ENCODE peak calls at places on chromosomes 13 and 19, in ten cellular contexts. One of them, this sample, is unnamed.

GRCh38 chr19:50820086-50820485 is 3.5 kb downstream of the KLK1 start:
- DNase-seq in testis: no peak
- DNase-seq in heart left ventricle: no peak
- DNase-seq in SW 1271: no peak
- DNase-seq in BE2C: no peak
- DNase-seq in NAMALWA: peak; percentile 43
- DNase-seq in stimulated activated CD4-positive, alpha-beta T cell treated with anti-CD3 and anti-CD28 coated beads, Interleukin-2, amount 100 ng/mL, for 48 hours: no peak
- DNase-seq in activated naive CD4-positive, alpha-beta T cell treated with anti-CD3 and anti-CD28 coated beads, Interleukin-2, amount 50 U/mL, for 72 hours: no peak
- DNase-seq in activated CD4-positive, alpha-beta T cell treated with anti-CD3 and anti-CD28 coated beads, Interleukin-2, amount 10 ng/mL, durations not matched to agents 7 days and 5 days: no peak
- DNase-seq in non-pigmented ciliary epithelial cell: no peak
- DNase-seq in this sample: no peak

GRCh38 chr19:22528956-22529355 is 105.2 kb upstream of the ZNF492 start:
- DNase-seq in testis: no peak
- DNase-seq in heart left ventricle: no peak
- DNase-seq in SW 1271: no peak
- DNase-seq in BE2C: no peak
- DNase-seq in NAMALWA: no peak
- DNase-seq in stimulated activated CD4-positive, alpha-beta T cell treated with anti-CD3 and anti-CD28 coated beads, Interleukin-2, amount 100 ng/mL, for 48 hours: no peak
- DNase-seq in activated naive CD4-positive, alpha-beta T cell treated with anti-CD3 and anti-CD28 coated beads, Interleukin-2, amount 50 U/mL, for 72 hours: no peak
- DNase-seq in activated CD4-positive, alpha-beta T cell treated with anti-CD3 and anti-CD28 coated beads, Interleukin-2, amount 10 ng/mL, durations not matched to agents 7 days and 5 days: no peak
- DNase-seq in non-pigmented ciliary epithelial cell: no peak
- DNase-seq in this sample: no peak

GRCh38 chr19:38975214-38975860 is at the start of gene FBXO17:
- DNase-seq in testis: peak; percentile 49
- DNase-seq in heart left ventricle: peak; percentile 60
- DNase-seq in SW 1271: no peak
- DNase-seq in BE2C: peak; percentile 72
- DNase-seq in NAMALWA: no peak
- DNase-seq in stimulated activated CD4-positive, alpha-beta T cell treated with anti-CD3 and anti-CD28 coated beads, Interleukin-2, amount 100 ng/mL, for 48 hours: no peak
- DNase-seq in activated naive CD4-positive, alpha-beta T cell treated with anti-CD3 and anti-CD28 coated beads, Interleukin-2, amount 50 U/mL, for 72 hours: no peak
- DNase-seq in activated CD4-positive, alpha-beta T cell treated with anti-CD3 and anti-CD28 coated beads, Interleukin-2, amount 10 ng/mL, durations not matched to agents 7 days and 5 days: no peak
- DNase-seq in non-pigmented ciliary epithelial cell: no peak
- DNase-seq in this sample: no peak

GRCh38 chr19:50536662-50537305 is 23.1 kb upstream of the ASPDH start:
- DNase-seq in testis: no peak
- DNase-seq in heart left ventricle: no peak
- DNase-seq in SW 1271: no peak
- DNase-seq in BE2C: no peak
- DNase-seq in NAMALWA: no peak
- DNase-seq in stimulated activated CD4-positive, alpha-beta T cell treated with anti-CD3 and anti-CD28 coated beads, Interleukin-2, amount 100 ng/mL, for 48 hours: no peak
- DNase-seq in activated naive CD4-positive, alpha-beta T cell treated with anti-CD3 and anti-CD28 coated beads, Interleukin-2, amount 50 U/mL, for 72 hours: no peak
- DNase-seq in activated CD4-positive, alpha-beta T cell treated with anti-CD3 and anti-CD28 coated beads, Interleukin-2, amount 10 ng/mL, durations not matched to agents 7 days and 5 days: no peak
- DNase-seq in non-pigmented ciliary epithelial cell: no peak
- DNase-seq in this sample: no peak

GRCh38 chr13:96984061-96984508 is 10.2 kb downstream of the OXGR1 start:
- DNase-seq in testis: peak; percentile 38
- DNase-seq in heart left ventricle: peak; percentile 33
- DNase-seq in SW 1271: no peak
- DNase-seq in BE2C: peak; percentile 29
- DNase-seq in NAMALWA: no peak
- DNase-seq in stimulated activated CD4-positive, alpha-beta T cell treated with anti-CD3 and anti-CD28 coated beads, Interleukin-2, amount 100 ng/mL, for 48 hours: no peak
- DNase-seq in activated naive CD4-positive, alpha-beta T cell treated with anti-CD3 and anti-CD28 coated beads, Interleukin-2, amount 50 U/mL, for 72 hours: no peak
- DNase-seq in activated CD4-positive, alpha-beta T cell treated with anti-CD3 and anti-CD28 coated beads, Interleukin-2, amount 10 ng/mL, durations not matched to agents 7 days and 5 days: no peak
- DNase-seq in non-pigmented ciliary epithelial cell: no peak
- DNase-seq in this sample: peak; percentile 18

GRCh38 chr13:41361501-41361900 is 50.4 kb downstream of the NAA16 start:
- DNase-seq in testis: no peak
- DNase-seq in heart left ventricle: no peak
- DNase-seq in SW 1271: no peak
- DNase-seq in BE2C: no peak
- DNase-seq in NAMALWA: no peak
- DNase-seq in stimulated activated CD4-positive, alpha-beta T cell treated with anti-CD3 and anti-CD28 coated beads, Interleukin-2, amount 100 ng/mL, for 48 hours: no peak
- DNase-seq in activated naive CD4-positive, alpha-beta T cell treated with anti-CD3 and anti-CD28 coated beads, Interleukin-2, amount 50 U/mL, for 72 hours: no peak
- DNase-seq in activated CD4-positive, alpha-beta T cell treated with anti-CD3 and anti-CD28 coated beads, Interleukin-2, amount 10 ng/mL, durations not matched to agents 7 days and 5 days: no peak
- DNase-seq in non-pigmented ciliary epithelial cell: no peak
- DNase-seq in this sample: no peak

GRCh38 chr13:28318418-28318995 is 176.4 kb downstream of the FLT1 start:
- DNase-seq in testis: peak; percentile 42
- DNase-seq in heart left ventricle: no peak
- DNase-seq in SW 1271: no peak
- DNase-seq in BE2C: no peak
- DNase-seq in NAMALWA: no peak
- DNase-seq in stimulated activated CD4-positive, alpha-beta T cell treated with anti-CD3 and anti-CD28 coated beads, Interleukin-2, amount 100 ng/mL, for 48 hours: no peak
- DNase-seq in activated naive CD4-positive, alpha-beta T cell treated with anti-CD3 and anti-CD28 coated beads, Interleukin-2, amount 50 U/mL, for 72 hours: no peak
- DNase-seq in activated CD4-positive, alpha-beta T cell treated with anti-CD3 and anti-CD28 coated beads, Interleukin-2, amount 10 ng/mL, durations not matched to agents 7 days and 5 days: no peak
- DNase-seq in non-pigmented ciliary epithelial cell: no peak
- DNase-seq in this sample: no peak

GRCh38 chr19:48868196-48868886 is at the start of gene PLEKHA4:
- DNase-seq in testis: peak; percentile 76
- DNase-seq in heart left ventricle: peak; percentile 84
- DNase-seq in SW 1271: no peak
- DNase-seq in BE2C: peak; percentile 53
- DNase-seq in NAMALWA: peak; percentile 21
- DNase-seq in stimulated activated CD4-positive, alpha-beta T cell treated with anti-CD3 and anti-CD28 coated beads, Interleukin-2, amount 100 ng/mL, for 48 hours: no peak
- DNase-seq in activated naive CD4-positive, alpha-beta T cell treated with anti-CD3 and anti-CD28 coated beads, Interleukin-2, amount 50 U/mL, for 72 hours: no peak
- DNase-seq in activated CD4-positive, alpha-beta T cell treated with anti-CD3 and anti-CD28 coated beads, Interleukin-2, amount 10 ng/mL, durations not matched to agents 7 days and 5 days: no peak
- DNase-seq in non-pigmented ciliary epithelial cell: no peak
- DNase-seq in this sample: no peak

GRCh38 chr19:50858896-50859295 is 4.2 kb downstream of the KLK3 start:
- DNase-seq in testis: no peak
- DNase-seq in heart left ventricle: no peak
- DNase-seq in SW 1271: no peak
- DNase-seq in BE2C: no peak
- DNase-seq in NAMALWA: no peak
- DNase-seq in stimulated activated CD4-positive, alpha-beta T cell treated with anti-CD3 and anti-CD28 coated beads, Interleukin-2, amount 100 ng/mL, for 48 hours: no peak
- DNase-seq in activated naive CD4-positive, alpha-beta T cell treated with anti-CD3 and anti-CD28 coated beads, Interleukin-2, amount 50 U/mL, for 72 hours: no peak
- DNase-seq in activated CD4-positive, alpha-beta T cell treated with anti-CD3 and anti-CD28 coated beads, Interleukin-2, amount 10 ng/mL, durations not matched to agents 7 days and 5 days: no peak
- DNase-seq in non-pigmented ciliary epithelial cell: no peak
- DNase-seq in this sample: no peak

GRCh38 chr13:32824671-32825070 is 191.6 kb upstream of the KL start:
- DNase-seq in testis: no peak
- DNase-seq in heart left ventricle: no peak
- DNase-seq in SW 1271: no peak
- DNase-seq in BE2C: no peak
- DNase-seq in NAMALWA: no peak
- DNase-seq in stimulated activated CD4-positive, alpha-beta T cell treated with anti-CD3 and anti-CD28 coated beads, Interleukin-2, amount 100 ng/mL, for 48 hours: no peak
- DNase-seq in activated naive CD4-positive, alpha-beta T cell treated with anti-CD3 and anti-CD28 coated beads, Interleukin-2, amount 50 U/mL, for 72 hours: no peak
- DNase-seq in activated CD4-positive, alpha-beta T cell treated with anti-CD3 and anti-CD28 coated beads, Interleukin-2, amount 10 ng/mL, durations not matched to agents 7 days and 5 days: no peak
- DNase-seq in non-pigmented ciliary epithelial cell: peak; percentile 81
- DNase-seq in this sample: no peak

GRCh38 chr19:43468354-43469159 is 3.1 kb upstream of the LYPD3 start:
- DNase-seq in testis: no peak
- DNase-seq in heart left ventricle: no peak
- DNase-seq in SW 1271: no peak
- DNase-seq in BE2C: no peak
- DNase-seq in NAMALWA: no peak
- DNase-seq in stimulated activated CD4-positive, alpha-beta T cell treated with anti-CD3 and anti-CD28 coated beads, Interleukin-2, amount 100 ng/mL, for 48 hours: no peak
- DNase-seq in activated naive CD4-positive, alpha-beta T cell treated with anti-CD3 and anti-CD28 coated beads, Interleukin-2, amount 50 U/mL, for 72 hours: no peak
- DNase-seq in activated CD4-positive, alpha-beta T cell treated with anti-CD3 and anti-CD28 coated beads, Interleukin-2, amount 10 ng/mL, durations not matched to agents 7 days and 5 days: no peak
- DNase-seq in non-pigmented ciliary epithelial cell: no peak
- DNase-seq in this sample: no peak

GRCh38 chr13:46168341-46168740 is 13.6 kb downstream of the LCP1 start:
- DNase-seq in testis: peak; percentile 77
- DNase-seq in heart left ventricle: peak; percentile 28
- DNase-seq in SW 1271: no peak
- DNase-seq in BE2C: no peak
- DNase-seq in NAMALWA: peak; percentile 45
- DNase-seq in stimulated activated CD4-positive, alpha-beta T cell treated with anti-CD3 and anti-CD28 coated beads, Interleukin-2, amount 100 ng/mL, for 48 hours: no peak
- DNase-seq in activated naive CD4-positive, alpha-beta T cell treated with anti-CD3 and anti-CD28 coated beads, Interleukin-2, amount 50 U/mL, for 72 hours: no peak
- DNase-seq in activated CD4-positive, alpha-beta T cell treated with anti-CD3 and anti-CD28 coated beads, Interleukin-2, amount 10 ng/mL, durations not matched to agents 7 days and 5 days: no peak
- DNase-seq in non-pigmented ciliary epithelial cell: no peak
- DNase-seq in this sample: no peak

GRCh38 chr19:17865364-17866311 is 5.9 kb downstream of the RPL18A start:
- DNase-seq in testis: no peak
- DNase-seq in heart left ventricle: no peak
- DNase-seq in SW 1271: no peak
- DNase-seq in BE2C: no peak
- DNase-seq in NAMALWA: peak; percentile 62
- DNase-seq in stimulated activated CD4-positive, alpha-beta T cell treated with anti-CD3 and anti-CD28 coated beads, Interleukin-2, amount 100 ng/mL, for 48 hours: no peak
- DNase-seq in activated naive CD4-positive, alpha-beta T cell treated with anti-CD3 and anti-CD28 coated beads, Interleukin-2, amount 50 U/mL, for 72 hours: no peak
- DNase-seq in activated CD4-positive, alpha-beta T cell treated with anti-CD3 and anti-CD28 coated beads, Interleukin-2, amount 10 ng/mL, durations not matched to agents 7 days and 5 days: no peak
- DNase-seq in non-pigmented ciliary epithelial cell: no peak
- DNase-seq in this sample: no peak

GRCh38 chr19:3034845-3035541 is 5.9 kb upstream of the TLE2 start:
- DNase-seq in testis: no peak
- DNase-seq in heart left ventricle: no peak
- DNase-seq in SW 1271: no peak
- DNase-seq in BE2C: peak; percentile 34
- DNase-seq in NAMALWA: peak; percentile 37
- DNase-seq in stimulated activated CD4-positive, alpha-beta T cell treated with anti-CD3 and anti-CD28 coated beads, Interleukin-2, amount 100 ng/mL, for 48 hours: peak; percentile 54
- DNase-seq in activated naive CD4-positive, alpha-beta T cell treated with anti-CD3 and anti-CD28 coated beads, Interleukin-2, amount 50 U/mL, for 72 hours: peak; percentile 42
- DNase-seq in activated CD4-positive, alpha-beta T cell treated with anti-CD3 and anti-CD28 coated beads, Interleukin-2, amount 10 ng/mL, durations not matched to agents 7 days and 5 days: peak; percentile 68
- DNase-seq in non-pigmented ciliary epithelial cell: no peak
- DNase-seq in this sample: no peak

GRCh38 chr13:110644892-110645521 is 29.7 kb downstream of the NAXD start:
- DNase-seq in testis: peak; percentile 74
- DNase-seq in heart left ventricle: peak; percentile 78
- DNase-seq in SW 1271: no peak
- DNase-seq in BE2C: peak; percentile 83
- DNase-seq in NAMALWA: peak; percentile 35
- DNase-seq in stimulated activated CD4-positive, alpha-beta T cell treated with anti-CD3 and anti-CD28 coated beads, Interleukin-2, amount 100 ng/mL, for 48 hours: peak; percentile 14
- DNase-seq in activated naive CD4-positive, alpha-beta T cell treated with anti-CD3 and anti-CD28 coated beads, Interleukin-2, amount 50 U/mL, for 72 hours: peak; percentile 22
- DNase-seq in activated CD4-positive, alpha-beta T cell treated with anti-CD3 and anti-CD28 coated beads, Interleukin-2, amount 10 ng/mL, durations not matched to agents 7 days and 5 days: peak; percentile 47
- DNase-seq in non-pigmented ciliary epithelial cell: no peak
- DNase-seq in this sample: peak; percentile 65

GRCh38 chr13:33312150-33312908 is 26.8 kb upstream of the STARD13 start:
- DNase-seq in testis: no peak
- DNase-seq in heart left ventricle: no peak
- DNase-seq in SW 1271: peak; percentile 2
- DNase-seq in BE2C: no peak
- DNase-seq in NAMALWA: no peak
- DNase-seq in stimulated activated CD4-positive, alpha-beta T cell treated with anti-CD3 and anti-CD28 coated beads, Interleukin-2, amount 100 ng/mL, for 48 hours: no peak
- DNase-seq in activated naive CD4-positive, alpha-beta T cell treated with anti-CD3 and anti-CD28 coated beads, Interleukin-2, amount 50 U/mL, for 72 hours: no peak
- DNase-seq in activated CD4-positive, alpha-beta T cell treated with anti-CD3 and anti-CD28 coated beads, Interleukin-2, amount 10 ng/mL, durations not matched to agents 7 days and 5 days: no peak
- DNase-seq in non-pigmented ciliary epithelial cell: no peak
- DNase-seq in this sample: no peak

GRCh38 chr19:37905936-37906867 is at the start of gene WDR87:
- DNase-seq in testis: no peak
- DNase-seq in heart left ventricle: peak; percentile 30
- DNase-seq in SW 1271: no peak
- DNase-seq in BE2C: no peak
- DNase-seq in NAMALWA: no peak
- DNase-seq in stimulated activated CD4-positive, alpha-beta T cell treated with anti-CD3 and anti-CD28 coated beads, Interleukin-2, amount 100 ng/mL, for 48 hours: peak; percentile 7
- DNase-seq in activated naive CD4-positive, alpha-beta T cell treated with anti-CD3 and anti-CD28 coated beads, Interleukin-2, amount 50 U/mL, for 72 hours: peak; percentile 42
- DNase-seq in activated CD4-positive, alpha-beta T cell treated with anti-CD3 and anti-CD28 coated beads, Interleukin-2, amount 10 ng/mL, durations not matched to agents 7 days and 5 days: peak; percentile 37
- DNase-seq in non-pigmented ciliary epithelial cell: no peak
- DNase-seq in this sample: peak; percentile 75

GRCh38 chr19:45254044-45254531 is 3.0 kb downstream of the MARK4 start:
- DNase-seq in testis: no peak
- DNase-seq in heart left ventricle: no peak
- DNase-seq in SW 1271: no peak
- DNase-seq in BE2C: peak; percentile 23
- DNase-seq in NAMALWA: peak; percentile 51
- DNase-seq in stimulated activated CD4-positive, alpha-beta T cell treated with anti-CD3 and anti-CD28 coated beads, Interleukin-2, amount 100 ng/mL, for 48 hours: no peak
- DNase-seq in activated naive CD4-positive, alpha-beta T cell treated with anti-CD3 and anti-CD28 coated beads, Interleukin-2, amount 50 U/mL, for 72 hours: peak; percentile 24
- DNase-seq in activated CD4-positive, alpha-beta T cell treated with anti-CD3 and anti-CD28 coated beads, Interleukin-2, amount 10 ng/mL, durations not matched to agents 7 days and 5 days: peak; percentile 13
- DNase-seq in non-pigmented ciliary epithelial cell: no peak
- DNase-seq in this sample: peak; percentile 34

GRCh38 chr13:99985886-99986527 is 4.4 kb downstream of the ZIC2 start:
- DNase-seq in testis: no peak
- DNase-seq in heart left ventricle: no peak
- DNase-seq in SW 1271: no peak
- DNase-seq in BE2C: no peak
- DNase-seq in NAMALWA: no peak
- DNase-seq in stimulated activated CD4-positive, alpha-beta T cell treated with anti-CD3 and anti-CD28 coated beads, Interleukin-2, amount 100 ng/mL, for 48 hours: no peak
- DNase-seq in activated naive CD4-positive, alpha-beta T cell treated with anti-CD3 and anti-CD28 coated beads, Interleukin-2, amount 50 U/mL, for 72 hours: no peak
- DNase-seq in activated CD4-positive, alpha-beta T cell treated with anti-CD3 and anti-CD28 coated beads, Interleukin-2, amount 10 ng/mL, durations not matched to agents 7 days and 5 days: no peak
- DNase-seq in non-pigmented ciliary epithelial cell: no peak
- DNase-seq in this sample: no peak

GRCh38 chr19:12513531-12514061 is 29.0 kb upstream of the ZNF709 start:
- DNase-seq in testis: peak; percentile 94
- DNase-seq in heart left ventricle: peak; percentile 44
- DNase-seq in SW 1271: no peak
- DNase-seq in BE2C: peak; percentile 35
- DNase-seq in NAMALWA: no peak
- DNase-seq in stimulated activated CD4-positive, alpha-beta T cell treated with anti-CD3 and anti-CD28 coated beads, Interleukin-2, amount 100 ng/mL, for 48 hours: no peak
- DNase-seq in activated naive CD4-positive, alpha-beta T cell treated with anti-CD3 and anti-CD28 coated beads, Interleukin-2, amount 50 U/mL, for 72 hours: no peak
- DNase-seq in activated CD4-positive, alpha-beta T cell treated with anti-CD3 and anti-CD28 coated beads, Interleukin-2, amount 10 ng/mL, durations not matched to agents 7 days and 5 days: no peak
- DNase-seq in non-pigmented ciliary epithelial cell: no peak
- DNase-seq in this sample: no peak

GRCh38 chr19:2690856-2691255 is 11.6 kb downstream of the GNG7 start:
- DNase-seq in testis: no peak
- DNase-seq in heart left ventricle: no peak
- DNase-seq in SW 1271: no peak
- DNase-seq in BE2C: no peak
- DNase-seq in NAMALWA: no peak
- DNase-seq in stimulated activated CD4-positive, alpha-beta T cell treated with anti-CD3 and anti-CD28 coated beads, Interleukin-2, amount 100 ng/mL, for 48 hours: no peak
- DNase-seq in activated naive CD4-positive, alpha-beta T cell treated with anti-CD3 and anti-CD28 coated beads, Interleukin-2, amount 50 U/mL, for 72 hours: no peak
- DNase-seq in activated CD4-positive, alpha-beta T cell treated with anti-CD3 and anti-CD28 coated beads, Interleukin-2, amount 10 ng/mL, durations not matched to agents 7 days and 5 days: no peak
- DNase-seq in non-pigmented ciliary epithelial cell: no peak
- DNase-seq in this sample: no peak

GRCh38 chr13:113802090-113802531 is 43.1 kb downstream of the TMEM255B start:
- DNase-seq in testis: peak; percentile 81
- DNase-seq in heart left ventricle: peak; percentile 72
- DNase-seq in SW 1271: no peak
- DNase-seq in BE2C: peak; percentile 79
- DNase-seq in NAMALWA: no peak
- DNase-seq in stimulated activated CD4-positive, alpha-beta T cell treated with anti-CD3 and anti-CD28 coated beads, Interleukin-2, amount 100 ng/mL, for 48 hours: no peak
- DNase-seq in activated naive CD4-positive, alpha-beta T cell treated with anti-CD3 and anti-CD28 coated beads, Interleukin-2, amount 50 U/mL, for 72 hours: no peak
- DNase-seq in activated CD4-positive, alpha-beta T cell treated with anti-CD3 and anti-CD28 coated beads, Interleukin-2, amount 10 ng/mL, durations not matched to agents 7 days and 5 days: no peak
- DNase-seq in non-pigmented ciliary epithelial cell: no peak
- DNase-seq in this sample: no peak

GRCh38 chr13:30135351-30135750 is 172.0 kb downstream of the KATNAL1 start:
- DNase-seq in testis: no peak
- DNase-seq in heart left ventricle: no peak
- DNase-seq in SW 1271: no peak
- DNase-seq in BE2C: no peak
- DNase-seq in NAMALWA: no peak
- DNase-seq in stimulated activated CD4-positive, alpha-beta T cell treated with anti-CD3 and anti-CD28 coated beads, Interleukin-2, amount 100 ng/mL, for 48 hours: no peak
- DNase-seq in activated naive CD4-positive, alpha-beta T cell treated with anti-CD3 and anti-CD28 coated beads, Interleukin-2, amount 50 U/mL, for 72 hours: no peak
- DNase-seq in activated CD4-positive, alpha-beta T cell treated with anti-CD3 and anti-CD28 coated beads, Interleukin-2, amount 10 ng/mL, durations not matched to agents 7 days and 5 days: no peak
- DNase-seq in non-pigmented ciliary epithelial cell: no peak
- DNase-seq in this sample: no peak

GRCh38 chr19:32041681-32042292 is 303.6 kb upstream of the ZNF507 start:
- DNase-seq in testis: peak; percentile 75
- DNase-seq in heart left ventricle: peak; percentile 34
- DNase-seq in SW 1271: no peak
- DNase-seq in BE2C: peak; percentile 60
- DNase-seq in NAMALWA: peak; percentile 42
- DNase-seq in stimulated activated CD4-positive, alpha-beta T cell treated with anti-CD3 and anti-CD28 coated beads, Interleukin-2, amount 100 ng/mL, for 48 hours: peak; percentile 6
- DNase-seq in activated naive CD4-positive, alpha-beta T cell treated with anti-CD3 and anti-CD28 coated beads, Interleukin-2, amount 50 U/mL, for 72 hours: peak; percentile 53
- DNase-seq in activated CD4-positive, alpha-beta T cell treated with anti-CD3 and anti-CD28 coated beads, Interleukin-2, amount 10 ng/mL, durations not matched to agents 7 days and 5 days: peak; percentile 23
- DNase-seq in non-pigmented ciliary epithelial cell: no peak
- DNase-seq in this sample: no peak

GRCh38 chr13:32211788-32212187 is 103.4 kb downstream of the ZAR1L start:
- DNase-seq in testis: no peak
- DNase-seq in heart left ventricle: peak; percentile 38
- DNase-seq in SW 1271: no peak
- DNase-seq in BE2C: no peak
- DNase-seq in NAMALWA: no peak
- DNase-seq in stimulated activated CD4-positive, alpha-beta T cell treated with anti-CD3 and anti-CD28 coated beads, Interleukin-2, amount 100 ng/mL, for 48 hours: no peak
- DNase-seq in activated naive CD4-positive, alpha-beta T cell treated with anti-CD3 and anti-CD28 coated beads, Interleukin-2, amount 50 U/mL, for 72 hours: no peak
- DNase-seq in activated CD4-positive, alpha-beta T cell treated with anti-CD3 and anti-CD28 coated beads, Interleukin-2, amount 10 ng/mL, durations not matched to agents 7 days and 5 days: no peak
- DNase-seq in non-pigmented ciliary epithelial cell: peak; percentile 90
- DNase-seq in this sample: no peak

GRCh38 chr19:17117250-17117789 is 41.7 kb downstream of the MYO9B start:
- DNase-seq in testis: no peak
- DNase-seq in heart left ventricle: no peak
- DNase-seq in SW 1271: no peak
- DNase-seq in BE2C: no peak
- DNase-seq in NAMALWA: no peak
- DNase-seq in stimulated activated CD4-positive, alpha-beta T cell treated with anti-CD3 and anti-CD28 coated beads, Interleukin-2, amount 100 ng/mL, for 48 hours: no peak
- DNase-seq in activated naive CD4-positive, alpha-beta T cell treated with anti-CD3 and anti-CD28 coated beads, Interleukin-2, amount 50 U/mL, for 72 hours: no peak
- DNase-seq in activated CD4-positive, alpha-beta T cell treated with anti-CD3 and anti-CD28 coated beads, Interleukin-2, amount 10 ng/mL, durations not matched to agents 7 days and 5 days: no peak
- DNase-seq in non-pigmented ciliary epithelial cell: no peak
- DNase-seq in this sample: no peak